ENCODE peak calls at places on chromosomes 4 and X, in seven cellular contexts. K is brain microvascular endothelial cell, C is HepG2, X is PC-3, V is A549, W is IMR-90, T is GM12878. G is an unnamed sample.

GRCh38 chr4:25021206-25021605 is 9.5 kb downstream of the LGI2 start:
- DNase-seq in K (no peak), C (peak), X (no peak), V (no peak), T (no peak), W (no peak), G (no peak)

GRCh38 chrX:3545901-3546300 is 167.5 kb downstream of the PRKX start:
- DNase-seq in T (no peak), W (no peak), X (no peak), V (no peak), C (no peak), K (no peak), G (no peak)

GRCh38 chrX:48896611-48897011 is 957 bp downstream of the TIMM17B start:
- DNase-seq in T (no peak), V (no peak), X (no peak), C (no peak), K (no peak), W (no peak), G (no peak)

GRCh38 chrX:1614927-1615326 is at the start of gene ASMT:
- DNase-seq in T (no peak), K (no peak), W (no peak), V (no peak), C (no peak), X (no peak), G (no peak)

GRCh38 chr4:15779336-15779735 is 1.2 kb downstream of the CD38 start:
- DNase-seq in X (peak), W (peak), V (peak), T (no peak), K (peak), C (peak), G (no peak)

GRCh38 chr4:138049350-138049749 is 192.8 kb downstream of the SLC7A11 start:
- DNase-seq in C (no peak), K (no peak), W (no peak), T (no peak), X (peak), V (no peak), G (no peak)

GRCh38 chr4:16162891-16163290 is 63.4 kb downstream of the TAPT1 start:
- DNase-seq in V (no peak), K (no peak), T (no peak), X (no peak), W (no peak), C (no peak), G (no peak)

GRCh38 chrX:81201692-81202412 is at the start of the genes HMGN5 and SH3BGRL:
- DNase-seq in C (peak), W (peak), K (peak), X (peak), T (peak), V (peak), G (peak)

GRCh38 chr4:106329027-106329618 is 12.8 kb downstream of the AIMP1 start:
- DNase-seq in W (peak), T (no peak), V (peak), X (peak), K (peak), C (peak), G (peak)

GRCh38 chrX:39720945-39721344 is 376.8 kb downstream of the BCOR start:
- DNase-seq in V (no peak), C (no peak), X (no peak), W (no peak), T (no peak), K (no peak), G (no peak)

GRCh38 chrX:13764765-13765164 is 30.2 kb downstream of the OFD1 start:
- DNase-seq in K (peak), W (no peak), C (peak), T (no peak), X (no peak), V (peak), G (no peak)

GRCh38 chr4:24794916-24795665 is at the start of gene SOD3:
- DNase-seq in C (peak), X (peak), V (no peak), T (no peak), K (peak), W (peak), G (no peak)

GRCh38 chr4:129545599-129546278 is 449.8 kb downstream of the C4orf33 start:
- DNase-seq in C (peak), K (peak), T (no peak), X (peak), V (peak), W (no peak), G (no peak)

GRCh38 chr4:150582101-150582565 is at the start of gene MAB21L2:
- DNase-seq in V (no peak), W (peak), X (no peak), T (no peak), K (no peak), C (no peak), G (no peak)

GRCh38 chr4:173248690-173249089 is 80.1 kb downstream of the GALNT7 start:
- DNase-seq in W (no peak), T (no peak), X (no peak), V (no peak), C (no peak), K (no peak), G (no peak)

GRCh38 chrX:74797338-74797887 is 127.8 kb downstream of the NEXMIF start:
- DNase-seq in K (no peak), T (no peak), X (no peak), V (no peak), C (no peak), W (no peak), G (no peak)

GRCh38 chr4:80732010-80732409 is 298.5 kb upstream of the BMP3 start:
- DNase-seq in X (peak), K (no peak), V (no peak), C (no peak), T (no peak), W (peak), G (no peak)

GRCh38 chr4:3213101-3213416 is 35.9 kb upstream of the MSANTD1 start:
- DNase-seq in V (no peak), K (no peak), C (peak), W (no peak), T (no peak), X (no peak), G (no peak)

GRCh38 chr4:76447326-76447954 is 12.4 kb downstream of the SHROOM3 start:
- DNase-seq in T (no peak), X (no peak), W (peak), V (no peak), C (no peak), K (peak), G (no peak)

GRCh38 chrX:71917621-71918341 is 7.1 kb downstream of the NHSL2 start:
- DNase-seq in W (peak), K (no peak), C (no peak), X (peak), T (no peak), V (peak), G (no peak)
- H3K27ac ChIP-seq in W (no peak), K (no peak), C (no peak), X (peak), T (no peak), V (peak), G (no peak)

GRCh38 chr4:87863486-87863885 is 30.7 kb downstream of the MEPE start:
- DNase-seq in X (no peak), T (no peak), W (no peak), C (no peak), V (no peak), K (no peak), G (no peak)

GRCh38 chr4:87865960-87866598 is 33.3 kb downstream of the MEPE start:
- DNase-seq in W (peak), X (peak), V (peak), T (no peak), C (peak), K (peak), G (no peak)

GRCh38 chr4:87862236-87862635 is 29.5 kb downstream of the MEPE start:
- DNase-seq in X (no peak), V (no peak), K (no peak), C (peak), T (no peak), W (no peak), G (no peak)

GRCh38 chr4:87864321-87864720 is 31.6 kb downstream of the MEPE start:
- DNase-seq in X (no peak), K (no peak), T (no peak), V (no peak), C (no peak), W (no peak), G (no peak)

DNA sequence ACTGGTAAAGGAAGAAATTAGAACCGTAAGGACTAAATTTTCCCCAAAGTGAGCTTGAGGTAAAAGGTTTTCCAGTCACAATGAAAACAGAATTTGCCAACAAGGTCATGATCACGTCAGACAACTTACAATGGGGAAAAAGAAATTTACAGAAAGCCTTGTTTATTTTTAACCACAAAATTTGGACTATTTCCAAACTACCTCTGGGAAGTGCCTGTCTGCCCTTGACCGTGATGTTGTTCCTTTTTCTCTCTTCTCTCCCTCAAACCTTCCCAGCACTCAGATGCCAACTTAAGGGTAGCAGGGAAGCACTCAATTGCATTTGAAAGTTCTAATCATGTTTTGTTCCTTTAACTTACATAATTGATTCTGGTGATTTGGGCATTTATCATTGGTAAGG is 32.5 kb downstream of the MEPE start:
- DNase-seq in C (peak), X (no peak), W (no peak), K (no peak), T (no peak), V (peak), G (no peak)
- H3K27ac ChIP-seq in C (peak), X (no peak), W (no peak), K (peak), T (no peak), V (peak), G (no peak)

GRCh38 chr4:101081695-101082369 is 265.5 kb downstream of the PPP3CA start:
- DNase-seq in V (no peak), K (no peak), W (no peak), X (no peak), T (no peak), C (no peak), G (no peak)

GRCh38 chr4:101076032-101076431 is 271.3 kb downstream of the PPP3CA start:
- DNase-seq in W (no peak), T (no peak), K (no peak), V (no peak), C (peak), X (no peak), G (no peak)

GRCh38 chr4:101075536-101075935 is 271.8 kb downstream of the PPP3CA start:
- DNase-seq in K (no peak), X (no peak), V (no peak), W (no peak), T (no peak), C (no peak), G (no peak)

GRCh38 chr4:101081166-101081565 is 266.2 kb downstream of the PPP3CA start:
- DNase-seq in V (no peak), W (no peak), C (no peak), K (no peak), X (no peak), T (no peak), G (no peak)

DNA sequence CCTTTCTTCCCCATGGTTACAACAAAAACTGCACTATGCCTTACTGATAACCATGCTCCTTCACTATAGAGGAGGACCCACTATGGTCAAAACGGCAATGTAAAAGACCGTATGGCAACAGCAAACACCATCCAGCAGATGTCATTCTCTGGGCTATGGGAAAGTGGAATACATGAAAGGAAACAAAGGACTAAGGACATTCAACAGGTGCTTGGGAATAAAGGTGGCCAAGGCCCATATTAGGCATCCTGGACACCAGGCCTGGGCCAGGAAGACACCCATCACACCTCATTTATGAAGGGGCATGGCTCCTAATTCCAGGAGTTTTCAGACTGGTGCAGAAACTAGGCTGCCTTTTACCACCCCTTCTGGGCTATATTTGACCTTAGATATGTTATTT is 268.4 kb downstream of the PPP3CA start:
- DNase-seq in V (no peak), T (no peak), K (no peak), X (no peak), C (no peak), W (no peak), G (no peak)
- H3K27ac ChIP-seq in V (no peak), T (no peak), K (no peak), X (no peak), C (no peak), W (no peak), G (no peak)

GRCh38 chr4:78207951-78208350 is 150.8 kb downstream of the FRAS1 start:
- DNase-seq in V (no peak), T (no peak), C (no peak), W (no peak), K (no peak), X (no peak), G (no peak)
- H3K27ac ChIP-seq in V (no peak), T (no peak), C (no peak), W (no peak), K (no peak), X (no peak), G (no peak)

G was measured in MM.1S.